ENCODE peak calls at places on chromosomes 12 and 14, in eight cellular contexts. U, S, C, B, K, J, T and O are unnamed samples.

GRCh38 chr12:56021882-56022497 is 1.1 kb downstream of the IKZF4 start:
- DNase-seq in U (no peak), S (no peak), C (no peak), B (no peak), K (peak; percentile 22), J (no peak), T (no peak), O (no peak)

GRCh38 chr12:113422030-113422900 is at the start of gene SDSL:
- DNase-seq in U (peak; percentile 74), S (peak; percentile 76), C (peak; percentile 80), B (peak; percentile 73), K (peak; percentile 88), J (peak; percentile 70), T (peak; percentile 80), O (peak; percentile 71)

GRCh38 chr12:31035226-31035625 is 38.4 kb upstream of the DDX11 start:
- DNase-seq in U (no peak), S (no peak), C (no peak), B (peak; percentile 36), K (no peak), J (no peak), T (no peak), O (peak; percentile 29)

GRCh38 chr12:12540261-12541013 is 22.2 kb downstream of the DUSP16 start:
- DNase-seq in U (no peak), S (no peak), C (no peak), B (no peak), K (no peak), J (no peak), T (no peak), O (no peak)

GRCh38 chr12:113119980-113120669 is 15.4 kb downstream of the RASAL1 start:
- DNase-seq in U (no peak), S (no peak), C (no peak), B (no peak), K (no peak), J (no peak), T (no peak), O (no peak)

GRCh38 chr14:58571256-58571655 is 66.5 kb upstream of the DACT1 start:
- DNase-seq in U (no peak), S (no peak), C (no peak), B (no peak), K (no peak), J (no peak), T (no peak), O (no peak)

GRCh38 chr12:2248901-2249381 is 196.2 kb downstream of the CACNA1C start:
- DNase-seq in U (no peak), S (no peak), C (no peak), B (no peak), K (peak; percentile 32), J (no peak), T (no peak), O (peak; percentile 73)

GRCh38 chr12:1797011-1797901 is 23.1 kb upstream of the LRTM2 start:
- DNase-seq in U (peak; percentile 78), S (no peak), C (no peak), B (no peak), K (no peak), J (peak; percentile 76), T (peak; percentile 82), O (peak; percentile 26)

GRCh38 chr12:7629465-7629864 is 36.2 kb downstream of the APOBEC1 start:
- DNase-seq in U (no peak), S (no peak), C (no peak), B (no peak), K (no peak), J (no peak), T (no peak), O (no peak)

GRCh38 chr14:37669242-37669641 is 73.8 kb downstream of the TTC6 start:
- DNase-seq in U (no peak), S (no peak), C (no peak), B (no peak), K (no peak), J (no peak), T (no peak), O (no peak)

GRCh38 chr12:46660276-46660675 is 165.5 kb downstream of the SLC38A4 start:
- DNase-seq in U (no peak), S (peak; percentile 30), C (no peak), B (no peak), K (peak; percentile 56), J (no peak), T (no peak), O (peak; percentile 36)

GRCh38 chr12:27998170-27999110 is 25.9 kb upstream of the PTHLH start:
- DNase-seq in U (no peak), S (no peak), C (no peak), B (no peak), K (no peak), J (no peak), T (no peak), O (no peak)

GRCh38 chr12:108637631-108638030 is 3.9 kb upstream of the SELPLG start:
- DNase-seq in U (no peak), S (no peak), C (no peak), B (no peak), K (no peak), J (no peak), T (peak; percentile 36), O (no peak)

GRCh38 chr14:90467501-90467900 is 70.7 kb downstream of the CALM1 start:
- DNase-seq in U (no peak), S (no peak), C (no peak), B (no peak), K (no peak), J (no peak), T (no peak), O (no peak)

GRCh38 chr14:81313775-81314429 is 86.2 kb downstream of the STON2 start:
- DNase-seq in U (no peak), S (peak; percentile 8), C (no peak), B (peak; percentile 23), K (peak; percentile 9), J (no peak), T (no peak), O (peak; percentile 26)

GRCh38 chr12:115020091-115020490 is 336.1 kb upstream of the TBX3 start:
- DNase-seq in U (no peak), S (no peak), C (no peak), B (no peak), K (no peak), J (no peak), T (no peak), O (no peak)

GRCh38 chr12:128791395-128792322 is 32.1 kb downstream of the SLC15A4 start:
- DNase-seq in U (peak; percentile 23), S (no peak), C (no peak), B (no peak), K (no peak), J (no peak), T (peak; percentile 43), O (no peak)

GRCh38 chr12:131537267-131537920 is 173.5 kb upstream of the SFSWAP start:
- DNase-seq in U (no peak), S (no peak), C (no peak), B (no peak), K (no peak), J (no peak), T (no peak), O (no peak)

GRCh38 chr12:106282457-106283097 is 20.0 kb upstream of the TCP11L2 start:
- DNase-seq in U (peak; percentile 57), S (peak; percentile 46), C (peak; percentile 53), B (no peak), K (peak; percentile 72), J (no peak), T (peak; percentile 67), O (peak; percentile 65)

GRCh38 chr12:54051916-54052744 is 1.5 kb upstream of the HOXC4 start:
- DNase-seq in U (no peak), S (peak; percentile 65), C (no peak), B (no peak), K (no peak), J (peak; percentile 45), T (no peak), O (no peak)

GRCh38 chr12:131644481-131644880 is 66.4 kb upstream of the SFSWAP start:
- DNase-seq in U (no peak), S (no peak), C (no peak), B (no peak), K (no peak), J (no peak), T (no peak), O (no peak)

GRCh38 chr14:100617715-100618693 is 30.8 kb upstream of the BEGAIN start:
- DNase-seq in U (peak; percentile 13), S (peak; percentile 20), C (no peak), B (no peak), K (peak; percentile 15), J (peak; percentile 46), T (peak; percentile 61), O (no peak)

GRCh38 chr12:109759076-109759420 is 45.4 kb downstream of the FAM222A start:
- DNase-seq in U (peak; percentile 2), S (no peak), C (peak; percentile 19), B (no peak), K (no peak), J (peak; percentile 35), T (peak; percentile 50), O (no peak)

GRCh38 chr14:99747582-99748330 is 45.5 kb upstream of the EML1 start:
- DNase-seq in U (no peak), S (no peak), C (peak; percentile 19), B (no peak), K (no peak), J (no peak), T (no peak), O (no peak)

GRCh38 chr12:24750263-24750662 is 198.6 kb downstream of the BCAT1 start:
- DNase-seq in U (no peak), S (no peak), C (no peak), B (no peak), K (no peak), J (no peak), T (no peak), O (no peak)

GRCh38 chr14:51093371-51094281 is 1.3 kb downstream of the TRIM9 start:
- DNase-seq in U (peak; percentile 54), S (peak; percentile 17), C (peak; percentile 25), B (no peak), K (peak; percentile 3), J (peak; percentile 72), T (peak; percentile 70), O (no peak)
- H3K4me3 ChIP-seq in U (peak overlapping the region; percentile 51), S (no peak overlapping the region), C (no peak overlapping the region), B (peak overlapping the region; percentile 70), K (no peak overlapping the region), J (peak overlapping the region; percentile 71), T (peak overlapping the region; percentile 69), O (no peak overlapping the region)

GRCh38 chr12:52005903-52006703 is 643 bp upstream of the TAMALIN start:
- DNase-seq in U (peak; percentile 75), S (no peak), C (no peak), B (no peak), K (no peak), J (peak; percentile 63), T (peak; percentile 87), O (no peak)
- TF ChIP-seq CTCF in U (no peak), S (no peak), C (no peak), B (no peak), K (no peak), J (no peak), T (no peak), O (no peak)

DNA sequence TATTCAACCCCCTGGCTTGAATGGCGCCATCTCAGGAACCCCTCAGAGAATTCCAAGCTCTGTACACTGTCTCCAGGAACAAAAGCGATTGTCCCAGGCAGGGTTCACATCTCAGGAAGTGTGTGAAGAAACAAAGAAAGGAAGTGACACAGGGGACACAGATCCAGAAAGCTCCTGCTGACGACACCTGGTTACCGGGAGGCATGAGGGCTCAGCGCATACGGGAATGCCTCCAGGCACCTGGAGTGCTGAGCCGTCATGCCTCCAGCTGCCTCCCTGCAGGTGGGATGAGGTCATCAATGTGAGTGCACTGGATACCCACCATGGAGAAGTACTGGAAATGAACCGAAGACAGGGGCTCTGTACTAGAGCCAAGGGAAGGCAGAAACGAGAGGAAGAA is 45.5 kb downstream of the PITPNM2 start:
- DNase-seq in U (no peak), S (peak; percentile 47), C (no peak), B (no peak), K (no peak), J (no peak), T (no peak), O (no peak)
- H3K4me3 ChIP-seq in U (no peak overlapping the region), S (no peak overlapping the region), C (no peak overlapping the region), B (no peak overlapping the region), K (no peak overlapping the region), J (no peak overlapping the region), T (no peak overlapping the region), O (no peak overlapping the region)

GRCh38 chr14:97177016-97177415 is 379.8 kb downstream of the VRK1 start:
- DNase-seq in U (no peak), S (no peak), C (no peak), B (no peak), K (no peak), J (no peak), T (no peak), O (peak; percentile 9)
- TF ChIP-seq CTCF in U (no peak), S (peak; percentile 16), C (no peak), B (no peak), K (no peak), J (no peak), T (no peak), O (peak; percentile 22)